ENCODE peak calls at places on chromosome 1, in four cellular contexts. One of them, this sample, is unnamed.

GRCh38 chr1:197915797-197916686 is 1.1 kb upstream of the LHX9 start:
- DNase-seq in mammary epithelial cell: peak
- DNase-seq in Peyer's patch: peak
- DNase-seq in CD4-positive, alpha-beta T cell: no peak
- DNase-seq in this sample: peak

GRCh38 chr1:153394391-153394790 is 3.5 kb upstream of the S100A8 start:
- DNase-seq in mammary epithelial cell: no peak
- DNase-seq in CD4-positive, alpha-beta T cell: no peak
- DNase-seq in Peyer's patch: no peak
- DNase-seq in this sample: no peak

GRCh38 chr1:8031176-8031785 is 5.2 kb upstream of the ERRFI1 start:
- DNase-seq in mammary epithelial cell: no peak
- DNase-seq in CD4-positive, alpha-beta T cell: no peak
- DNase-seq in Peyer's patch: no peak
- DNase-seq in this sample: peak

GRCh38 chr1:46394108-46394871 is at the start of gene FAAH:
- DNase-seq in CD4-positive, alpha-beta T cell: peak
- DNase-seq in Peyer's patch: peak
- DNase-seq in mammary epithelial cell: peak
- DNase-seq in this sample: no peak

GRCh38 chr1:12188657-12189327 is 22.0 kb downstream of the TNFRSF1B start:
- DNase-seq in Peyer's patch: peak
- DNase-seq in CD4-positive, alpha-beta T cell: no peak
- DNase-seq in mammary epithelial cell: no peak
- DNase-seq in this sample: no peak

GRCh38 chr1:91885716-91886506 is at the start of gene TGFBR3:
- DNase-seq in mammary epithelial cell: peak
- DNase-seq in Peyer's patch: peak
- DNase-seq in CD4-positive, alpha-beta T cell: peak
- DNase-seq in this sample: peak

GRCh38 chr1:69836961-69837636 is 269.4 kb downstream of the LRRC7 start:
- DNase-seq in CD4-positive, alpha-beta T cell: no peak
- DNase-seq in Peyer's patch: no peak
- DNase-seq in mammary epithelial cell: no peak
- DNase-seq in this sample: no peak

GRCh38 chr1:216626394-216627067 is 96.7 kb downstream of the ESRRG start:
- DNase-seq in CD4-positive, alpha-beta T cell: no peak
- DNase-seq in Peyer's patch: no peak
- DNase-seq in mammary epithelial cell: no peak
- DNase-seq in this sample: peak

GRCh38 chr1:12314328-12314903 is 84.6 kb downstream of the VPS13D start:
- DNase-seq in mammary epithelial cell: no peak
- DNase-seq in CD4-positive, alpha-beta T cell: no peak
- DNase-seq in Peyer's patch: no peak
- DNase-seq in this sample: no peak

GRCh38 chr1:66542314-66542713 is 8.4 kb downstream of the SGIP1 start:
- DNase-seq in CD4-positive, alpha-beta T cell: no peak
- DNase-seq in Peyer's patch: no peak
- DNase-seq in mammary epithelial cell: no peak
- DNase-seq in this sample: no peak

GRCh38 chr1:23242414-23242813 is 25.1 kb upstream of the HTR1D start:
- DNase-seq in CD4-positive, alpha-beta T cell: no peak
- DNase-seq in Peyer's patch: no peak
- DNase-seq in mammary epithelial cell: no peak
- DNase-seq in this sample: no peak

GRCh38 chr1:193584840-193585239 is 398.4 kb upstream of the B3GALT2 start:
- DNase-seq in mammary epithelial cell: no peak
- DNase-seq in CD4-positive, alpha-beta T cell: no peak
- DNase-seq in Peyer's patch: no peak
- DNase-seq in this sample: no peak

GRCh38 chr1:151213560-151213959 is 15.2 kb downstream of the PIP5K1A start:
- DNase-seq in CD4-positive, alpha-beta T cell: no peak
- DNase-seq in Peyer's patch: no peak
- DNase-seq in mammary epithelial cell: no peak
- DNase-seq in this sample: no peak

GRCh38 chr1:84835169-84835568 is 57.8 kb downstream of the LPAR3 start:
- DNase-seq in mammary epithelial cell: peak
- DNase-seq in CD4-positive, alpha-beta T cell: no peak
- DNase-seq in Peyer's patch: no peak
- DNase-seq in this sample: no peak

GRCh38 chr1:234230414-234230862 is 142.8 kb upstream of the COA6 start:
- DNase-seq in CD4-positive, alpha-beta T cell: no peak
- DNase-seq in mammary epithelial cell: no peak
- DNase-seq in Peyer's patch: no peak
- DNase-seq in this sample: no peak

GRCh38 chr1:57678138-57678537 is 254.3 kb upstream of the DAB1 start:
- DNase-seq in Peyer's patch: no peak
- DNase-seq in mammary epithelial cell: no peak
- DNase-seq in CD4-positive, alpha-beta T cell: no peak
- DNase-seq in this sample: no peak

GRCh38 chr1:89723863-89724262 is 90.9 kb downstream of the LRRC8C start:
- DNase-seq in mammary epithelial cell: no peak
- DNase-seq in Peyer's patch: no peak
- DNase-seq in CD4-positive, alpha-beta T cell: no peak
- DNase-seq in this sample: no peak

GRCh38 chr1:205810448-205811157 is 2.4 kb downstream of the SLC41A1 start:
- DNase-seq in Peyer's patch: no peak
- DNase-seq in CD4-positive, alpha-beta T cell: no peak
- DNase-seq in mammary epithelial cell: no peak
- DNase-seq in this sample: no peak
- TF ChIP-seq CTCF in Peyer's patch: no peak
- TF ChIP-seq CTCF in CD4-positive, alpha-beta T cell: peak
- TF ChIP-seq CTCF in mammary epithelial cell: peak
- TF ChIP-seq CTCF in this sample: peak

GRCh38 chr1:60281360-60281932 is 207.9 kb upstream of the C1orf87 start:
- DNase-seq in Peyer's patch: no peak
- DNase-seq in CD4-positive, alpha-beta T cell: no peak
- DNase-seq in mammary epithelial cell: peak
- DNase-seq in this sample: peak
- TF ChIP-seq CTCF in Peyer's patch: no peak
- TF ChIP-seq CTCF in CD4-positive, alpha-beta T cell: peak
- TF ChIP-seq CTCF in mammary epithelial cell: peak
- TF ChIP-seq CTCF in this sample: peak

DNA sequence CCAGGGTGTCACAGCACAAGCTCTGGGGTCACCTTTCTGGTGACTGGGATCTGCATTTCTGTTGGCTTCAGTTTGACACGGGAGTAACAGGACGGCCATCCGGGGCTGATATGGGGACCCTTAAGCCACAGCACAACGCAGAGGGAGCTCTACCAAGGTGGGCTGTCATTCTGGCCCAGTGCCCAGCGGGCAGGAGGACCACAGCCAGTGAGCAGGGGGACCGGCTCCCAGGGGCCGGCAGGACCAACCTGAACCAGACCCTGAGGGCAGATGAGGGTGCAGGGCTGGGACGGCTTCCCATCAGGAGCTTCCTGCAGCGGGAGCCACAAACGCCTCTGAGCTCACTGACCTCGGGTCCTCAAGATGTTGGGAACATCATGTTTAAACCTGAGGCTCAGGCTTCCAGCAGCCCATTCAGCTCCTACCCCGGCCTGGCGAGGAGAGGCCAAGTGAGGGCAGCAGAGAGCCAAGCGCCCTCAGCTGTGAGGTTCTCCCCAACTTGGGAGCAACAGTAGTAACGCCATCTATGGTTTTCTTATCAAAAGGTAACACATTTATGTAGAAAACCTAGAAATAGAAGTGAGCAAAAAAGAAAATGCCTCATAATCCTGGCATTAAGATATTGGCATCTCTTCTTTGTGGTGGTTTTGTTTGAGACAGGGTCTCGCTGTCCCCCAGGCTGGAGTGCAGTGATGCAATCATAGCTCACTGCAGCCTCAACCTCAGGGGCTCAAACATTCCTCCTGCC is 26.8 kb downstream of the TMEM201 start:
- DNase-seq in Peyer's patch: no peak
- DNase-seq in mammary epithelial cell: peak
- DNase-seq in CD4-positive, alpha-beta T cell: peak
- DNase-seq in this sample: peak
- TF ChIP-seq CTCF in Peyer's patch: peak
- TF ChIP-seq CTCF in mammary epithelial cell: peak
- TF ChIP-seq CTCF in CD4-positive, alpha-beta T cell: peak
- TF ChIP-seq CTCF in this sample: peak

GRCh38 chr1:59814901-59815825 is at the start of gene HOOK1:
- DNase-seq in Peyer's patch: no peak
- DNase-seq in mammary epithelial cell: peak
- DNase-seq in CD4-positive, alpha-beta T cell: no peak
- DNase-seq in this sample: no peak
- TF ChIP-seq CTCF in Peyer's patch: no peak
- TF ChIP-seq CTCF in mammary epithelial cell: no peak
- TF ChIP-seq CTCF in CD4-positive, alpha-beta T cell: no peak
- TF ChIP-seq CTCF in this sample: no peak

GRCh38 chr1:83839566-83840173 is 159.3 kb downstream of the TTLL7 start:
- DNase-seq in mammary epithelial cell: peak
- DNase-seq in Peyer's patch: no peak
- DNase-seq in CD4-positive, alpha-beta T cell: no peak
- DNase-seq in this sample: no peak

GRCh38 chr1:83836543-83836942 is 162.4 kb downstream of the TTLL7 start:
- DNase-seq in Peyer's patch: no peak
- DNase-seq in CD4-positive, alpha-beta T cell: no peak
- DNase-seq in mammary epithelial cell: no peak
- DNase-seq in this sample: no peak

GRCh38 chr1:83838573-83838972 is 160.4 kb downstream of the TTLL7 start:
- DNase-seq in mammary epithelial cell: no peak
- DNase-seq in CD4-positive, alpha-beta T cell: no peak
- DNase-seq in Peyer's patch: no peak
- DNase-seq in this sample: no peak

GRCh38 chr1:83832194-83832593 is 166.7 kb downstream of the TTLL7 start:
- DNase-seq in Peyer's patch: no peak
- DNase-seq in CD4-positive, alpha-beta T cell: no peak
- DNase-seq in mammary epithelial cell: no peak
- DNase-seq in this sample: no peak

DNA sequence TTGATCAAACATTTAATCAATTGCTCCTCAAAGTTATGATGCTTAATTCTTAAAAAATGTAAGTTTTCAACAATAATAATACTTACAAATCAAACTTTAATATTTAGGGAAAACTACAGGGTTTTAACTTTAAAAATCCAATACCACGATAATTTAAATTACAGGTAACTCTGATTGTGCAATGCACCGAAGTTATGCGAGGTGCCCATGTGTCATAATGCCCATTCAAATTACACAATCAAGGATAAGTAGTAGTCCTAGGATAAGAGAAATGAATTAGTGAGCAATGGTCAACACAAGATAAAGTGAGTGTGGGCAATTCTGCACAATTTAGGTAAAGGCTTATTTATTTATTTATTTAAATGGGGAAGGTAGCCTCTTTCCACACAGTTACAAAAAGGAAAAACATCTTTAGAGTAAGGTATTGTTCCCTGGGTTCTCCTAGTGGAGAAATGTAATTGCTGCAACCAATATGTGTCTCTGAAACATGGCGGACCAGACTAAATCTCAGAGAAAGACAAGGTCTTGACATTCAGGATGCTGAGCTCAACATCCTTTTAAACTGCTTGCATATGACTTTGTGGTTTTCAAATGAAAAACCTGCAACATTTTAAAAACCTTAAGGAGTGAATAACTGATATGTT is 164.2 kb downstream of the TTLL7 start:
- DNase-seq in mammary epithelial cell: no peak
- DNase-seq in CD4-positive, alpha-beta T cell: no peak
- DNase-seq in Peyer's patch: no peak
- DNase-seq in this sample: no peak
- TF ChIP-seq CTCF in mammary epithelial cell: no peak
- TF ChIP-seq CTCF in CD4-positive, alpha-beta T cell: no peak
- TF ChIP-seq CTCF in Peyer's patch: no peak
- TF ChIP-seq CTCF in this sample: peak

GRCh38 chr1:88079036-88079435 is 605.0 kb upstream of the PKN2 start:
- DNase-seq in mammary epithelial cell: no peak
- DNase-seq in Peyer's patch: no peak
- DNase-seq in CD4-positive, alpha-beta T cell: no peak
- DNase-seq in this sample: no peak
- TF ChIP-seq CTCF in mammary epithelial cell: peak
- TF ChIP-seq CTCF in Peyer's patch: no peak
- TF ChIP-seq CTCF in CD4-positive, alpha-beta T cell: no peak
- TF ChIP-seq CTCF in this sample: peak